ENCODE peak calls at places on chromosomes 13 and 19, in eight cellular contexts. One of them, this sample, is unnamed.

GRCh38 chr19:39531834-39532232 is 819 bp downstream of the EID2B start:
- DNase-seq in tibial artery: peak
- DNase-seq in AG09309: no peak
- DNase-seq in upper lobe of left lung: no peak
- DNase-seq in DND-41: no peak
- DNase-seq in lower leg skin: no peak
- DNase-seq in HL-60: no peak
- DNase-seq in foreskin fibroblast: no peak
- DNase-seq in this sample: no peak

GRCh38 chr13:57552441-57552840 is 79.1 kb upstream of the PCDH17 start:
- DNase-seq in tibial artery: no peak
- DNase-seq in AG09309: no peak
- DNase-seq in upper lobe of left lung: no peak
- DNase-seq in DND-41: no peak
- DNase-seq in lower leg skin: no peak
- DNase-seq in HL-60: no peak
- DNase-seq in foreskin fibroblast: no peak
- DNase-seq in this sample: peak

GRCh38 chr19:6768236-6768785 is 1.1 kb upstream of the SH2D3A start:
- DNase-seq in tibial artery: no peak
- DNase-seq in AG09309: no peak
- DNase-seq in upper lobe of left lung: no peak
- DNase-seq in DND-41: no peak
- DNase-seq in lower leg skin: no peak
- DNase-seq in HL-60: no peak
- DNase-seq in foreskin fibroblast: no peak
- DNase-seq in this sample: no peak

GRCh38 chr19:35715981-35716734 is 1.6 kb upstream of the KMT2B start:
- DNase-seq in tibial artery: no peak
- DNase-seq in AG09309: no peak
- DNase-seq in upper lobe of left lung: peak
- DNase-seq in DND-41: no peak
- DNase-seq in lower leg skin: no peak
- DNase-seq in HL-60: no peak
- DNase-seq in foreskin fibroblast: peak
- DNase-seq in this sample: no peak

GRCh38 chr13:110284809-110285519 is 22.0 kb downstream of the COL4A1 start:
- DNase-seq in tibial artery: no peak
- DNase-seq in AG09309: no peak
- DNase-seq in upper lobe of left lung: no peak
- DNase-seq in DND-41: no peak
- DNase-seq in lower leg skin: no peak
- DNase-seq in HL-60: no peak
- DNase-seq in foreskin fibroblast: no peak
- DNase-seq in this sample: no peak

GRCh38 chr13:99614465-99614885 is 113.2 kb downstream of the TM9SF2 start:
- DNase-seq in tibial artery: no peak
- DNase-seq in AG09309: no peak
- DNase-seq in upper lobe of left lung: peak
- DNase-seq in DND-41: no peak
- DNase-seq in lower leg skin: no peak
- DNase-seq in HL-60: no peak
- DNase-seq in foreskin fibroblast: no peak
- DNase-seq in this sample: peak

GRCh38 chr13:52851153-52851962 is 2.9 kb upstream of the PCDH8 start:
- DNase-seq in tibial artery: no peak
- DNase-seq in AG09309: no peak
- DNase-seq in upper lobe of left lung: peak
- DNase-seq in DND-41: no peak
- DNase-seq in lower leg skin: no peak
- DNase-seq in HL-60: no peak
- DNase-seq in foreskin fibroblast: peak
- DNase-seq in this sample: peak

GRCh38 chr19:17226002-17226933 is at the start of gene OCEL1:
- DNase-seq in tibial artery: peak
- DNase-seq in AG09309: peak
- DNase-seq in upper lobe of left lung: peak
- DNase-seq in DND-41: peak
- DNase-seq in lower leg skin: peak
- DNase-seq in HL-60: peak
- DNase-seq in foreskin fibroblast: peak
- DNase-seq in this sample: peak

GRCh38 chr19:32881766-32882165 is 12.2 kb upstream of the SLC7A9 start:
- DNase-seq in tibial artery: no peak
- DNase-seq in AG09309: no peak
- DNase-seq in upper lobe of left lung: no peak
- DNase-seq in DND-41: no peak
- DNase-seq in lower leg skin: no peak
- DNase-seq in HL-60: no peak
- DNase-seq in foreskin fibroblast: no peak
- DNase-seq in this sample: no peak

GRCh38 chr19:10295847-10296591 is 6.3 kb downstream of the ICAM5 start:
- DNase-seq in tibial artery: no peak
- DNase-seq in AG09309: no peak
- DNase-seq in upper lobe of left lung: no peak
- DNase-seq in DND-41: no peak
- DNase-seq in lower leg skin: no peak
- DNase-seq in HL-60: no peak
- DNase-seq in foreskin fibroblast: no peak
- DNase-seq in this sample: no peak

GRCh38 chr19:29574518-29574917 is 31.6 kb upstream of the POP4 start:
- DNase-seq in tibial artery: no peak
- DNase-seq in AG09309: no peak
- DNase-seq in upper lobe of left lung: no peak
- DNase-seq in DND-41: no peak
- DNase-seq in lower leg skin: no peak
- DNase-seq in HL-60: no peak
- DNase-seq in foreskin fibroblast: no peak
- DNase-seq in this sample: no peak

GRCh38 chr19:17893766-17894165 is 22.0 kb downstream of the SLC5A5 start:
- DNase-seq in tibial artery: no peak
- DNase-seq in AG09309: no peak
- DNase-seq in upper lobe of left lung: no peak
- DNase-seq in DND-41: no peak
- DNase-seq in lower leg skin: no peak
- DNase-seq in HL-60: no peak
- DNase-seq in foreskin fibroblast: no peak
- DNase-seq in this sample: no peak

GRCh38 chr19:15614507-15615379 is at the start of gene CYP4F8:
- DNase-seq in tibial artery: no peak
- DNase-seq in AG09309: no peak
- DNase-seq in upper lobe of left lung: no peak
- DNase-seq in DND-41: no peak
- DNase-seq in lower leg skin: no peak
- DNase-seq in HL-60: no peak
- DNase-seq in foreskin fibroblast: no peak
- DNase-seq in this sample: no peak

GRCh38 chr19:15616183-15616582 is 1.2 kb downstream of the CYP4F8 start:
- DNase-seq in tibial artery: no peak
- DNase-seq in AG09309: no peak
- DNase-seq in upper lobe of left lung: no peak
- DNase-seq in DND-41: no peak
- DNase-seq in lower leg skin: no peak
- DNase-seq in HL-60: no peak
- DNase-seq in foreskin fibroblast: no peak
- DNase-seq in this sample: no peak

GRCh38 chr19:15613338-15613737 is 1.7 kb upstream of the CYP4F8 start:
- DNase-seq in tibial artery: no peak
- DNase-seq in AG09309: no peak
- DNase-seq in upper lobe of left lung: no peak
- DNase-seq in DND-41: no peak
- DNase-seq in lower leg skin: no peak
- DNase-seq in HL-60: no peak
- DNase-seq in foreskin fibroblast: no peak
- DNase-seq in this sample: no peak

GRCh38 chr19:15616627-15617270 is 1.7 kb downstream of the CYP4F8 start:
- DNase-seq in tibial artery: no peak
- DNase-seq in AG09309: no peak
- DNase-seq in upper lobe of left lung: no peak
- DNase-seq in DND-41: no peak
- DNase-seq in lower leg skin: no peak
- DNase-seq in HL-60: no peak
- DNase-seq in foreskin fibroblast: no peak
- DNase-seq in this sample: no peak

GRCh38 chr19:15615526-15615925 is 508 bp downstream of the CYP4F8 start:
- DNase-seq in tibial artery: no peak
- DNase-seq in AG09309: no peak
- DNase-seq in upper lobe of left lung: no peak
- DNase-seq in DND-41: no peak
- DNase-seq in lower leg skin: no peak
- DNase-seq in HL-60: no peak
- DNase-seq in foreskin fibroblast: no peak
- DNase-seq in this sample: no peak
- TF ChIP-seq CTCF in tibial artery: no peak
- TF ChIP-seq CTCF in AG09309: no peak
- TF ChIP-seq CTCF in upper lobe of left lung: no peak
- TF ChIP-seq CTCF in DND-41: no peak
- TF ChIP-seq CTCF in lower leg skin: no peak
- TF ChIP-seq CTCF in HL-60: no peak
- TF ChIP-seq CTCF in foreskin fibroblast: no peak
- TF ChIP-seq CTCF in this sample: no peak

GRCh38 chr19:56543776-56544175 is 5.0 kb downstream of the ZFP28 start:
- DNase-seq in tibial artery: no peak
- DNase-seq in AG09309: no peak
- DNase-seq in upper lobe of left lung: no peak
- DNase-seq in DND-41: no peak
- DNase-seq in lower leg skin: no peak
- DNase-seq in HL-60: peak
- DNase-seq in foreskin fibroblast: no peak
- DNase-seq in this sample: no peak

DNA sequence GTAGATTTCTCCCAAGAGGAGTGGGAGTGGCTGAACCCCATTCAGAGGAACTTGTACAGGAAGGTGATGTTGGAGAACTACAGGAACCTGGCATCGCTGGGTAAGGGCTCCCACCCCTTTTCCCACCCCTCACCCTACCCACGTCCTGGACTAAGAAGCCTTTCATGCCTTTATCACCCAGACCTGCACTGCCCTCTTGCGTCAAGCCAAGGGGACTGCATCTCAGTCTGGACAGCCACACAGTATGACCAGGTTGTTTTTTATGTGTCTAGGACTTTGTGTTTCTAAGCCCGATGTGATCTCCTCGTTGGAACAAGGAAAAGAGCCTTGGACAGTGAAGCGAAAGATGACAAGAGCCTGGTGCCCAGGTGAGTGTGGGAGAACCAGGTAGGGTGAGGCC is 8.8 kb downstream of the ZFP28 start:
- DNase-seq in tibial artery: no peak
- DNase-seq in AG09309: no peak
- DNase-seq in upper lobe of left lung: no peak
- DNase-seq in DND-41: no peak
- DNase-seq in lower leg skin: no peak
- DNase-seq in HL-60: no peak
- DNase-seq in foreskin fibroblast: no peak
- DNase-seq in this sample: no peak
- TF ChIP-seq CTCF in tibial artery: no peak
- TF ChIP-seq CTCF in AG09309: peak
- TF ChIP-seq CTCF in upper lobe of left lung: no peak
- TF ChIP-seq CTCF in DND-41: peak
- TF ChIP-seq CTCF in lower leg skin: no peak
- TF ChIP-seq CTCF in HL-60: no peak
- TF ChIP-seq CTCF in foreskin fibroblast: no peak
- TF ChIP-seq CTCF in this sample: no peak

GRCh38 chr19:23917856-23918255 is 3.2 kb downstream of the ZNF726 start:
- DNase-seq in tibial artery: no peak
- DNase-seq in AG09309: no peak
- DNase-seq in upper lobe of left lung: peak
- DNase-seq in DND-41: no peak
- DNase-seq in lower leg skin: no peak
- DNase-seq in HL-60: no peak
- DNase-seq in foreskin fibroblast: no peak
- DNase-seq in this sample: peak

GRCh38 chr19:23916991-23917390 is 2.3 kb downstream of the ZNF726 start:
- DNase-seq in tibial artery: no peak
- DNase-seq in AG09309: no peak
- DNase-seq in upper lobe of left lung: no peak
- DNase-seq in DND-41: no peak
- DNase-seq in lower leg skin: no peak
- DNase-seq in HL-60: no peak
- DNase-seq in foreskin fibroblast: peak
- DNase-seq in this sample: peak

GRCh38 chr19:23913931-23914330 is 755 bp upstream of the ZNF726 start:
- DNase-seq in tibial artery: no peak
- DNase-seq in AG09309: no peak
- DNase-seq in upper lobe of left lung: no peak
- DNase-seq in DND-41: no peak
- DNase-seq in lower leg skin: no peak
- DNase-seq in HL-60: no peak
- DNase-seq in foreskin fibroblast: no peak
- DNase-seq in this sample: no peak

GRCh38 chr19:23909222-23909621 is 5.5 kb upstream of the ZNF726 start:
- DNase-seq in tibial artery: no peak
- DNase-seq in AG09309: no peak
- DNase-seq in upper lobe of left lung: no peak
- DNase-seq in DND-41: no peak
- DNase-seq in lower leg skin: no peak
- DNase-seq in HL-60: no peak
- DNase-seq in foreskin fibroblast: no peak
- DNase-seq in this sample: no peak

DNA sequence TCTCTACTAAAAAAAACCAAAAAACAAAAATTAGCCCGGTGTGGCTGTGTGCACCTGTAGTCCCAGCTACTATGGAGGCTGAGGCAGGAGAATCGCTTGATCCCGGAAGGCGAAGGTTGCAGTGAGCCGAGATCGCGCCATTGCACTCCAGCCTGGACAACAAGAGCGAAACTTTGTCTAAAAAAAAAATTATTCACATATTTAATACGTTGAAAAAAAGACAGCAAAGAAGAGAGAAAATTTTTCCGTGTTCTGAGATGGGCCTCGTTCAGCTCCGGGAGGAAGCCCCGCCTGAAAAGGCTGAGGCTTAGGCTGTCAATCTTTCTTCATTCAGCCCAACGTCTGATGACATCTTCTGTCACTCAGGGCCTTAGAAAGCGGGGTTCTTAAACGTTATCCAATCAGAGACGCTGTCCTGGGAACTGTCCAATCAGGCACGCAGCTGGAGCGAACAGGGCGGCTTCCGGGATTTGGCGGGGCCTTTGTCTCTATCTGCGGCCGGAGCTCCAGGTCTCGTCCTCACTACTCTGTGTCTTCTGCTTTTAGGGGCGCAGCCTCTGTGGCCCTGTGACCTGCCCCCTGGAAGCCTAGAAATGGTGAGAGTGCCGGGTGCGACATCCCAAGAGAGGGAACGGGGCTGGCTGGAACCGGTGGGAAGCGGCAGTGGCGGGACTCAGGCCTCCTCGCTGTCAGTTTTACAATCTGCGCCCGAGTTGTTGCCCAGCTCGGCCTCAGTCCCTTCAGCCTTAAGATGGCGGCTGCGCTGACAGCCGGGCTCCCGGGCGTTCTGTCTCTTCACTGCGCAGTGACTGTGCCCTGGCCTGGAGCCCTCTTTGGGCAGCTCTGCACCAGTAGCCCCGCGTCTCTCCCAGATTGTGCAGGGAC is at the start of gene ZNF726:
- DNase-seq in tibial artery: peak
- DNase-seq in AG09309: peak
- DNase-seq in upper lobe of left lung: peak
- DNase-seq in DND-41: peak
- DNase-seq in lower leg skin: peak
- DNase-seq in HL-60: no peak
- DNase-seq in foreskin fibroblast: peak
- DNase-seq in this sample: peak
- TF ChIP-seq CTCF in tibial artery: no peak
- TF ChIP-seq CTCF in AG09309: no peak
- TF ChIP-seq CTCF in upper lobe of left lung: no peak
- TF ChIP-seq CTCF in DND-41: no peak
- TF ChIP-seq CTCF in lower leg skin: no peak
- TF ChIP-seq CTCF in HL-60: no peak
- TF ChIP-seq CTCF in foreskin fibroblast: no peak
- TF ChIP-seq CTCF in this sample: no peak

GRCh38 chr19:43759515-43759914 is 4.8 kb upstream of the SMG9 start:
- DNase-seq in tibial artery: no peak
- DNase-seq in AG09309: no peak
- DNase-seq in upper lobe of left lung: no peak
- DNase-seq in DND-41: no peak
- DNase-seq in lower leg skin: no peak
- DNase-seq in HL-60: no peak
- DNase-seq in foreskin fibroblast: peak
- DNase-seq in this sample: peak
- TF ChIP-seq CTCF in tibial artery: no peak
- TF ChIP-seq CTCF in AG09309: peak
- TF ChIP-seq CTCF in upper lobe of left lung: no peak
- TF ChIP-seq CTCF in DND-41: no peak
- TF ChIP-seq CTCF in lower leg skin: no peak
- TF ChIP-seq CTCF in HL-60: no peak
- TF ChIP-seq CTCF in foreskin fibroblast: peak
- TF ChIP-seq CTCF in this sample: peak

This sample was measured in epithelial cell of esophagus.